ENCODE peak calls at places on chromosomes 11 and 22, in eight cellular contexts. S, D, G, R, Z, L, O and P are unnamed samples.

GRCh38 chr11:46617451-46618314 is at the start of gene ATG13:
- DNase-seq in R (peak; percentile 80), S (peak; percentile 88), O (peak; percentile 97), D (peak; percentile 86), Z (peak; percentile 69), L (peak; percentile 87), G (peak; percentile 72), P (peak; percentile 88)

GRCh38 chr11:131744847-131745246 is 374.4 kb downstream of the NTM start:
- DNase-seq in G (no peak), O (no peak), Z (no peak), R (no peak), L (no peak), S (no peak), D (no peak), P (no peak)

GRCh38 chr11:87972133-87972532 is 203.1 kb downstream of the RAB38 start:
- DNase-seq in O (no peak), R (no peak), Z (no peak), L (peak; percentile 2), D (no peak), S (no peak), G (no peak), P (peak; percentile 24)

GRCh38 chr11:5691963-5692358 is 2.4 kb downstream of the TRIM22 start:
- DNase-seq in D (no peak), O (no peak), R (no peak), S (no peak), L (no peak), Z (no peak), G (no peak), P (no peak)

GRCh38 chr11:111793863-111794262 is 27.7 kb upstream of the PPP2R1B start:
- DNase-seq in L (no peak), O (peak; percentile 93), S (no peak), D (no peak), R (no peak), Z (no peak), G (no peak), P (no peak)

GRCh38 chr22:50146440-50147228 is 23.9 kb upstream of the PANX2 start:
- DNase-seq in D (peak; percentile 60), L (no peak), R (peak; percentile 72), S (peak; percentile 83), Z (peak; percentile 54), O (peak; percentile 73), G (no peak), P (no peak)

GRCh38 chr11:120179071-120179672 is 31.7 kb upstream of the OAF start:
- DNase-seq in G (no peak), L (no peak), R (peak; percentile 59), S (peak; percentile 33), Z (peak; percentile 32), O (no peak), D (no peak), P (no peak)

GRCh38 chr11:31817054-31817620 is 6.0 kb upstream of the PAX6 start:
- DNase-seq in Z (no peak), D (no peak), O (peak; percentile 81), R (no peak), L (no peak), G (no peak), S (no peak), P (peak; percentile 60)

GRCh38 chr22:26485013-26485412 is 1.3 kb downstream of the SRRD start:
- DNase-seq in G (no peak), R (no peak), O (no peak), L (no peak), Z (no peak), S (no peak), D (no peak), P (no peak)

GRCh38 chr11:120810251-120810650 is 213.7 kb upstream of the TBCEL start:
- DNase-seq in D (no peak), O (no peak), L (no peak), G (no peak), Z (no peak), S (no peak), R (no peak), P (no peak)

GRCh38 chr11:47786373-47786772 is 19.2 kb upstream of the FNBP4 start:
- DNase-seq in G (no peak), Z (no peak), D (no peak), S (no peak), O (peak; percentile 45), L (no peak), R (peak; percentile 66), P (no peak)

GRCh38 chr11:76588455-76589325 is 81.9 kb downstream of the LRRC32 start:
- DNase-seq in D (peak; percentile 79), L (peak; percentile 28), G (no peak), R (peak; percentile 85), S (peak; percentile 90), O (no peak), Z (peak; percentile 65), P (no peak)

GRCh38 chr11:120184946-120185677 is 25.7 kb upstream of the OAF start:
- DNase-seq in L (no peak), G (peak; percentile 2), R (peak; percentile 85), O (no peak), D (no peak), S (peak; percentile 87), Z (peak; percentile 80), P (no peak)

GRCh38 chr22:25111579-25112517 is 87.8 kb upstream of the CRYBB3 start:
- DNase-seq in L (no peak), D (peak; percentile 81), S (peak; percentile 86), G (no peak), O (no peak), R (peak; percentile 69), Z (no peak), P (peak; percentile 19)

GRCh38 chr11:77171885-77172665 is 44.0 kb downstream of the MYO7A start:
- DNase-seq in G (no peak), S (peak; percentile 68), Z (no peak), O (no peak), D (peak; percentile 43), L (no peak), R (no peak), P (no peak)

GRCh38 chr11:66936326-66936725 is 21.9 kb downstream of the PC start:
- DNase-seq in Z (no peak), O (no peak), D (no peak), S (no peak), L (no peak), R (no peak), G (no peak), P (no peak)

GRCh38 chr11:29343465-29344333 is 673.1 kb downstream of the KCNA4 start:
- DNase-seq in G (peak; percentile 14), R (no peak), L (peak; percentile 69), S (peak; percentile 70), O (peak; percentile 89), Z (peak; percentile 11), D (peak; percentile 65), P (peak; percentile 49)

GRCh38 chr22:42188808-42189447 is 58.3 kb upstream of the CYP2D6 start:
- DNase-seq in S (no peak), Z (no peak), G (no peak), O (no peak), L (no peak), D (no peak), R (no peak), P (no peak)

GRCh38 chr11:30346068-30346688 is 23.3 kb downstream of the ARL14EP start:
- DNase-seq in O (peak; percentile 93), L (peak; percentile 70), Z (no peak), R (no peak), G (no peak), S (no peak), D (no peak), P (peak; percentile 30)
- TF ChIP-seq CTCF in O (peak; percentile 99), L (peak; percentile 46), Z (peak; percentile 58), R (peak; percentile 69), G (peak; percentile 50), S (peak; percentile 57), D (peak; percentile 65), P (peak; percentile 18)

GRCh38 chr11:23124249-23124648 is 264.0 kb upstream of the CCDC179 start:
- DNase-seq in Z (no peak), O (no peak), S (no peak), G (no peak), D (no peak), L (no peak), R (no peak), P (no peak)
- TF ChIP-seq CTCF in Z (no peak), O (no peak), S (no peak), G (no peak), D (no peak), L (no peak), R (no peak), P (no peak)

GRCh38 chr11:80155412-80156017 is 714.7 kb upstream of the TENM4 start:
- DNase-seq in Z (no peak), O (peak; percentile 76), G (no peak), L (peak; percentile 27), S (no peak), R (no peak), D (no peak), P (peak; percentile 8)
- TF ChIP-seq CTCF in Z (no peak), O (peak; percentile 77), G (no peak), L (peak; percentile 44), S (peak; percentile 45), R (peak; percentile 34), D (peak; percentile 25), P (no peak)

GRCh38 chr11:43676933-43677332 is 3.6 kb upstream of the HSD17B12 start:
- DNase-seq in D (no peak), O (no peak), L (no peak), G (no peak), R (no peak), Z (no peak), S (no peak), P (no peak)

GRCh38 chr11:43685483-43685882 is 4.9 kb downstream of the HSD17B12 start:
- DNase-seq in O (peak; percentile 49), G (no peak), L (no peak), S (no peak), Z (no peak), D (no peak), R (no peak), P (no peak)

GRCh38 chr11:43686207-43686606 is 5.7 kb downstream of the HSD17B12 start:
- DNase-seq in S (no peak), G (no peak), D (no peak), O (no peak), R (no peak), L (no peak), Z (no peak), P (no peak)

GRCh38 chr11:43681543-43681942 is 1.0 kb downstream of the HSD17B12 start:
- DNase-seq in S (no peak), L (no peak), O (peak; percentile 70), Z (no peak), R (no peak), G (no peak), D (no peak), P (no peak)

DNA sequence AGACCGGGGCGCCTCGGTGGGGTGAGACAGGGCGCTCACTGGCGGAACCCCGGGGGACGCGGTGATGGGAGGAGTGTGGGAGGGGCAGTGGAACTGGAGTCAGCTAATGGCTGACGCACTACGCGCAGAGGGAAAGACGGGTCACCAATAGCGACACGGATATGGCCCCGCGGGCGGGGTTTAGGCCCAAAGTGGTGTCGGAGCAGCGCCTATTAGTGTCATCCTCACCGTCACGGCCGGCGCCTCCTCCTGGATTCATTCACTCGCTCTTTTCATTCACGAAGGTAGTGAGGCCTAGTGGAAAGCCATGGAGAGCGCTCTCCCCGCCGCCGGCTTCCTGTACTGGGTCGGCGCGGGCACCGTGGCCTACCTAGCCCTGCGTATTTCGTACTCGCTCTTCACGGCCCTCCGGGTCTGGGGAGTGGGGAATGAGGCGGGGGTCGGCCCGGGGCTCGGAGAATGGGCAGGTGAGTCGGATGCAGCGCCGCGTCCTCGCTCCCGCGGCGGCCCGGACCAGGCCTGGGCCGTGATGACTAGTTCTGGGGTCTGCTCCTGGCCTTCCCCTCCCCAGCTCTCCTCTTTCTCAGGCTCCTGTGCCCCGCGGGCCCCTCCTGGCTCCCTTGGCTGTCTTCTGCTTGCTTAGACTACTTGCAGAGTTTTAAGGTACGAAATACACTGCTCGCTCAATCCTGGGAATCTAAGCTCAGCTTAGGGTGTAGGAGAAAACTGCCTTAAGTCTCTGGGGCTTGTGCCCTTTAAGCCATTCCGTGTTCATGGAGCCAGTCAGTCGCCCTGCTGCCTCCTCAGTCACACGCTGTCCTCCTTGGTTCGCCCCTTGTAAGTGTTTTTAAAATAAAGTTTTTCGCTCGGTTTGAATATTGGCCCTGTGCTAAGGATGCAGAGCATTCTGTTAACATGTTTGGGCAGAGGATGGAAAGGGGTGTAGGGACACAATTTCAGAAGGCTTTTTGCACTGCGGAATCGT is at the start of gene HSD17B12:
- DNase-seq in O (peak; percentile 100), G (peak; percentile 96), D (peak; percentile 100), L (peak; percentile 99), R (peak; percentile 99), Z (peak; percentile 98), S (peak; percentile 99), P (peak; percentile 94)
- TF ChIP-seq CTCF in O (peak; percentile 31), G (no peak), D (no peak), L (no peak), R (no peak), Z (no peak), S (no peak), P (no peak)